ENCODE peak calls at places on chromosomes 16 and 17, in seven cellular contexts. H is SK-N-SH, K is HepG2, Y is HCT116, J is K562, S is GM12878, P is H1. N is an unnamed sample.

GRCh38 chr16:19886061-19886792 is 1.6 kb upstream of the GPRC5B start:
- DNase-seq in H (peak), S (peak), J (peak), P (peak), Y (peak), K (peak), N (peak)

GRCh38 chr17:43368740-43369506 is 29.9 kb upstream of the ARL4D start:
- DNase-seq in P (peak), H (peak), K (peak), J (no peak), S (no peak), Y (peak), N (peak)

GRCh38 chr16:48232459-48233040 is 11.6 kb upstream of the LONP2 start:
- DNase-seq in P (no peak), J (no peak), H (no peak), Y (no peak), K (no peak), S (no peak), N (no peak)

GRCh38 chr16:51408357-51408756 is 257.3 kb upstream of the SALL1 start:
- DNase-seq in H (no peak), K (peak), S (no peak), P (no peak), J (no peak), Y (no peak), N (no peak)

GRCh38 chr16:85615014-85615851 is 2.1 kb downstream of the GSE1 start:
- DNase-seq in Y (peak), P (peak), K (peak), S (no peak), J (no peak), H (no peak), N (peak)

GRCh38 chr16:85606920-85607319 is 6.2 kb upstream of the GSE1 start:
- DNase-seq in J (no peak), Y (no peak), K (no peak), P (no peak), H (peak), S (no peak), N (no peak)

GRCh38 chr16:87435399-87436224 is 43.5 kb downstream of the MAP1LC3B start:
- DNase-seq in K (no peak), J (no peak), H (peak), P (no peak), Y (no peak), S (no peak), N (no peak)

GRCh38 chr16:77171750-77172635 is 19.0 kb upstream of the MON1B start:
- DNase-seq in J (peak), Y (peak), K (peak), P (no peak), S (no peak), H (peak), N (peak)

GRCh38 chr17:20925091-20925490 is 117.7 kb downstream of the USP22 start:
- DNase-seq in Y (no peak), P (no peak), S (no peak), H (no peak), J (no peak), K (no peak), N (no peak)

GRCh38 chr17:64001091-64001579 is 3.0 kb downstream of the PRR29 start:
- DNase-seq in J (no peak), K (no peak), P (no peak), S (no peak), H (peak), Y (no peak), N (no peak)

GRCh38 chr17:16945513-16946201 is 26.3 kb downstream of the TNFRSF13B start:
- DNase-seq in H (peak), K (no peak), P (peak), S (no peak), J (no peak), Y (peak), N (peak)

GRCh38 chr16:11370084-11370931 is 25.0 kb downstream of the RMI2 start:
- DNase-seq in P (no peak), S (peak), Y (no peak), K (peak), H (no peak), J (no peak), N (no peak)

GRCh38 chr17:67582632-67583230 is 135.0 kb upstream of the NOL11 start:
- DNase-seq in K (no peak), P (no peak), H (no peak), S (no peak), J (no peak), Y (no peak), N (no peak)

GRCh38 chr16:57169327-57169726 is 16.5 kb downstream of the PSME3IP1 start:
- DNase-seq in S (no peak), P (no peak), J (no peak), K (no peak), Y (no peak), H (no peak), N (no peak)

GRCh38 chr17:44353656-44354331 is 8.7 kb downstream of the GRN start:
- DNase-seq in J (no peak), P (peak), H (no peak), S (no peak), Y (no peak), K (no peak), N (peak)

GRCh38 chr16:87328846-87329245 is 11.7 kb upstream of the C16orf95 start:
- DNase-seq in H (no peak), J (no peak), S (no peak), Y (no peak), K (no peak), P (no peak), N (no peak)

GRCh38 chr17:49393491-49394255 is 21.0 kb downstream of the PHB1 start:
- DNase-seq in Y (no peak), K (no peak), S (no peak), P (no peak), J (no peak), H (no peak), N (peak)

GRCh38 chr17:60229189-60229802 is 79.5 kb downstream of the CA4 start:
- DNase-seq in H (no peak), P (no peak), S (no peak), J (no peak), Y (peak), K (no peak), N (no peak)

GRCh38 chr16:57357330-57358151 is 1.0 kb upstream of the CCL22 start:
- DNase-seq in K (peak), H (no peak), P (no peak), S (peak), Y (no peak), J (no peak), N (no peak)

GRCh38 chr17:29253037-29253436 is 6.4 kb downstream of the CRYBA1 start:
- DNase-seq in J (no peak), K (no peak), S (no peak), Y (no peak), P (no peak), H (no peak), N (no peak)

GRCh38 chr17:58377005-58377660 is 25.1 kb upstream of the SUPT4H1 start:
- DNase-seq in P (peak), J (no peak), H (no peak), S (no peak), Y (peak), K (no peak), N (peak)

GRCh38 chr17:44112284-44113280 is 10.9 kb downstream of the HDAC5 start:
- DNase-seq in Y (no peak), H (no peak), S (no peak), K (peak), J (peak), P (no peak), N (peak)

GRCh38 chr16:86930001-86930400 is 351.7 kb downstream of the FOXL1 start:
- DNase-seq in Y (no peak), H (no peak), P (no peak), J (no peak), S (no peak), K (no peak), N (no peak)

GRCh38 chr17:82883461-82884031 is 43.7 kb upstream of the ZNF750 start:
- DNase-seq in S (no peak), K (no peak), J (no peak), Y (no peak), H (no peak), P (no peak), N (no peak)

GRCh38 chr16:75506567-75506966 is 11.3 kb upstream of the CHST6 start:
- DNase-seq in Y (peak), K (peak), H (no peak), P (no peak), J (no peak), S (no peak), N (no peak)

GRCh38 chr17:13014801-13015200 is 3.0 kb downstream of the ELAC2 start:
- DNase-seq in P (no peak), K (no peak), J (no peak), S (no peak), H (no peak), Y (no peak), N (no peak)

GRCh38 chr17:13017623-13018462 is at the start of gene ELAC2:
- DNase-seq in H (peak), S (peak), P (peak), K (peak), J (peak), Y (peak), N (peak)

GRCh38 chr17:13016881-13017622 is 775 bp downstream of the ELAC2 start:
- DNase-seq in Y (no peak), P (no peak), H (no peak), K (peak), J (no peak), S (no peak), N (no peak)
- TF ChIP-seq JUND in Y (no peak), P (no peak), H (no peak), K (no peak), J (no peak), S (no peak), N (no peak)

GRCh38 chr16:82361885-82362284 is 191.9 kb upstream of the MPHOSPH6 start:
- DNase-seq in P (no peak), J (no peak), S (no peak), Y (no peak), K (no peak), H (no peak), N (peak)

GRCh38 chr16:82358161-82358560 is 188.1 kb upstream of the MPHOSPH6 start:
- DNase-seq in K (no peak), S (no peak), P (no peak), H (no peak), J (no peak), Y (no peak), N (no peak)

GRCh38 chr16:82358601-82359221 is 188.7 kb upstream of the MPHOSPH6 start:
- DNase-seq in J (no peak), K (no peak), P (no peak), S (no peak), H (no peak), Y (no peak), N (peak)

GRCh38 chr16:82363026-82363816 is 193.2 kb upstream of the MPHOSPH6 start:
- DNase-seq in P (no peak), Y (no peak), S (no peak), J (no peak), H (no peak), K (no peak), N (no peak)

DNA sequence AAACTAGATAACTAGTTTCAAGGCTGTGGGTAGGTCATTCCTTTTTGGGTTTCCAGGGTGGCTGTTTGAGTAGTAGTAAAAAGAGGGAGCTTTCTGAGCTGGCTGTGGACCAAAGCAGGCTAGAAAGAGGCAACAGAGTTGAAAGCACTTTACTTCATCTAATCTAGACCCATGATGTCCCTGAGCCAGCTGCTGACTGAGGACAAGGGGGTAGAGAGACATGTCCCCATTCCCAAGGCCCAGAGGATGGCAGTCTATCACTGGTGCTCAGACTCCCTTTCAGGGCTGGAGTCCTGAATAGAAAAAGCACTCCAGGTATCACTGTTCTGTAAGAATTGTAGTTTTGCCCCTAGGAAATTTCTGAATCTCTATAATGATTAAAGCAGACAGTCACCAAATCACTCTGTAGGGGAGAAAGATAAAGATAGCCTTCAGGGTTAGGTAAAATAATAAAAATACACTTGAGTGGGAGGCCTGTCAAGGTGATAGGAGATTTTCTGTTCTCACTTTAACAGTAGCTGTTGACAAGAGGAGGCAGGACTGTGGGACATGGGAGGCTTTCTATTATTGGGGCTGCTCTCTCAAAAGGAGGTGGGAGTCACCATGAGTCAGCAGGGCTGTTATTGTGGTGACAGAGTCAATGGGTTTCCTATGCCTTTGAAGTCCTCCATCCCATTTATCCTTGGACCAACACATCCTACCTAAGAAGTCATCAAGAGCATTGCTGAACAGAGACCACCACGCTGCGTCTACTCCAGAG is 190.2 kb upstream of the MPHOSPH6 start:
- DNase-seq in J (no peak), S (no peak), Y (no peak), P (no peak), K (no peak), H (no peak), N (no peak)
- TF ChIP-seq JUND in J (no peak), S (no peak), Y (no peak), P (no peak), K (no peak), H (no peak), N (no peak)

DNA sequence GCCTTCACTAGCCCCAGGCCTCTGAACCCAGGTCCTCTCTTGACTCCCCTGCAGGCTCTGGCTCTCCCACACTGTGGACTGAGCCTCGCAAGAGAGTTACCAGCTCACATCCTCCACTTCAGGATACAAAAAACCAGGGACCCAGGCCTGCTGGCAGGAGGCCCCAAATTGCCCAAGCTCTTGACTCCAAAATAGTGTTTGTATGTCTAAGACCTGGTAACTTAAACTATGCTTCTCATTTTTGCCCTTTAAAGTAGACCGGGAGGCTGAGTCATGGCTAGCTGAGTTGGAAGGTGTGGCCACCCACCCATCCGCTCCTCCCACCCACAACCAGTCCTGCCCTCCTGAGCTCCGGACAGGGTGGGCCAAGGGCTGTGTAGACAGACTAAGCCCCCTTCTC is 250.0 kb downstream of the SOX9 start:
- DNase-seq in S (no peak), J (peak), H (no peak), Y (no peak), P (no peak), K (no peak), N (no peak)
- TF ChIP-seq JUND in S (no peak), J (no peak), H (no peak), Y (no peak), P (no peak), K (no peak), N (no peak)

DNA sequence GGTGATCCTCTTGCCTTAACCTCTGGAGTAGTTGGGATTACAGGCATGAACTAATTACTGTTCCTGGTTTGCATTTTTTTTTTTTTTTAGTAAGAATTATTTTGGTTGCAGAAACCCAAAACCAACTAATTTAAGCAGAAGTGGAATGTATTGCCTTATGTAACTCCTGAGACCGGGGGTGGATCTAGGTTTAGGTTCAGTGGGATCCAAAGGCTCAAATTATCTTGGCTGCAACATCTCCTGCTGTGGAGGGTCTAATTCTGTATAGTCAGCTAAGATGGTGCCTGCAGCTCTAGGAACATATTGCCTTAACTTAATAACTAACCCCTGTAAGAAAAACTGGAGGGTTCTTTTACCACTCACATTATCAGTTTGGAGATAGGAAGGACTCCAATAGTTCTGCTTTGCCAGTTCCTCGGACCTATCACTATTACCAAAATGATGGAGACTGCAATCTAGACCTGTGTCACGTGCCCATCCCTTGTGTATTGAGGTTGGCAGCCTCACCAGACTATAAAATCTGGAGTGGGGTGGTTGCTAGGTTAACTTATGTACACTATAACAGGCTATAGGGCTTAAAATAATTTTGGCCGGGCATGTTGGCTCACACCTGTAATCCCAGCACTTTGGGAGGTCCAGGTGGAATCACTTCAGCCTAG is 8.5 kb downstream of the SNTB2 start:
- DNase-seq in K (no peak), H (no peak), S (no peak), P (no peak), Y (no peak), J (no peak), N (no peak)
- TF ChIP-seq JUND in K (no peak), H (no peak), S (no peak), P (no peak), Y (no peak), J (no peak), N (no peak)

GRCh38 chr17:70603226-70603625 is 433.9 kb downstream of the KCNJ2 start:
- DNase-seq in K (no peak), J (no peak), S (no peak), P (no peak), H (no peak), Y (no peak), N (no peak)
- TF ChIP-seq JUND in K (no peak), J (no peak), S (no peak), P (no peak), H (no peak), Y (no peak), N (no peak)

N was measured in T47D.